ENCODE peak calls at places on chromosomes 4 and X, in five cellular contexts. One of them, this sample, is unnamed.

GRCh38 chr4:9773464-9773863 is 8.0 kb upstream of the DRD5 start:
- DNase-seq in T-helper 9 cell: no peak
- DNase-seq in activated CD4-positive, alpha-beta memory T cell treated with anti-CD3 and anti-CD28 coated beads for 36 hours: no peak
- DNase-seq in GM13976: no peak
- DNase-seq in Kasumi-1: no peak
- DNase-seq in this sample: no peak

GRCh38 chrX:150504399-150505186 is 63.8 kb upstream of the MTM1 start:
- DNase-seq in T-helper 9 cell: no peak
- DNase-seq in activated CD4-positive, alpha-beta memory T cell treated with anti-CD3 and anti-CD28 coated beads for 36 hours: no peak
- DNase-seq in GM13976: no peak
- DNase-seq in Kasumi-1: no peak
- DNase-seq in this sample: no peak

GRCh38 chr4:4666693-4667642 is 125.1 kb upstream of the STX18 start:
- DNase-seq in T-helper 9 cell: no peak
- DNase-seq in activated CD4-positive, alpha-beta memory T cell treated with anti-CD3 and anti-CD28 coated beads for 36 hours: no peak
- DNase-seq in GM13976: no peak
- DNase-seq in Kasumi-1: no peak
- DNase-seq in this sample: no peak

GRCh38 chrX:30653415-30654131 is at the start of gene GK:
- DNase-seq in T-helper 9 cell: peak; percentile 10
- DNase-seq in activated CD4-positive, alpha-beta memory T cell treated with anti-CD3 and anti-CD28 coated beads for 36 hours: peak; percentile 32
- DNase-seq in GM13976: peak; percentile 24
- DNase-seq in Kasumi-1: no peak
- DNase-seq in this sample: no peak

GRCh38 chr4:123750044-123750443 is 353.4 kb downstream of the SPRY1 start:
- DNase-seq in T-helper 9 cell: no peak
- DNase-seq in activated CD4-positive, alpha-beta memory T cell treated with anti-CD3 and anti-CD28 coated beads for 36 hours: no peak
- DNase-seq in GM13976: no peak
- DNase-seq in Kasumi-1: peak; percentile 59
- DNase-seq in this sample: no peak

GRCh38 chr4:81376720-81377119 is 95.0 kb downstream of the RASGEF1B start:
- DNase-seq in T-helper 9 cell: no peak
- DNase-seq in activated CD4-positive, alpha-beta memory T cell treated with anti-CD3 and anti-CD28 coated beads for 36 hours: no peak
- DNase-seq in GM13976: no peak
- DNase-seq in Kasumi-1: no peak
- DNase-seq in this sample: no peak

GRCh38 chr4:151192556-151193235 is 84.3 kb upstream of the PRSS48 start:
- DNase-seq in T-helper 9 cell: no peak
- DNase-seq in activated CD4-positive, alpha-beta memory T cell treated with anti-CD3 and anti-CD28 coated beads for 36 hours: no peak
- DNase-seq in GM13976: no peak
- DNase-seq in Kasumi-1: no peak
- DNase-seq in this sample: no peak

GRCh38 chr4:123559955-123560669 is 163.5 kb downstream of the SPRY1 start:
- DNase-seq in T-helper 9 cell: no peak
- DNase-seq in activated CD4-positive, alpha-beta memory T cell treated with anti-CD3 and anti-CD28 coated beads for 36 hours: no peak
- DNase-seq in GM13976: no peak
- DNase-seq in Kasumi-1: no peak
- DNase-seq in this sample: no peak

GRCh38 chrX:156008915-156009314 is 11.4 kb downstream of the IL9R start:
- DNase-seq in T-helper 9 cell: no peak
- DNase-seq in activated CD4-positive, alpha-beta memory T cell treated with anti-CD3 and anti-CD28 coated beads for 36 hours: no peak
- DNase-seq in GM13976: no peak
- DNase-seq in Kasumi-1: no peak
- DNase-seq in this sample: no peak

GRCh38 chr4:107777890-107778289 is 46.8 kb upstream of the SGMS2 start:
- DNase-seq in T-helper 9 cell: no peak
- DNase-seq in activated CD4-positive, alpha-beta memory T cell treated with anti-CD3 and anti-CD28 coated beads for 36 hours: no peak
- DNase-seq in GM13976: no peak
- DNase-seq in Kasumi-1: no peak
- DNase-seq in this sample: no peak

This sample was measured in GDM1.